ENCODE peak calls at places on chromosome 12, in four cellular contexts. One of them, this sample, is unnamed.

GRCh38 chr12:40056357-40056756 is 49.5 kb downstream of the SLC2A13 start:
- DNase-seq in MCF 10A: no peak
- DNase-seq in cardiac fibroblast: no peak
- DNase-seq in fibroblast of the aortic adventitia: no peak
- DNase-seq in this sample: no peak

GRCh38 chr12:116659771-116660481 is 77.9 kb downstream of the SPRING1 start:
- DNase-seq in MCF 10A: no peak
- DNase-seq in cardiac fibroblast: no peak
- DNase-seq in fibroblast of the aortic adventitia: peak; percentile 79
- DNase-seq in this sample: no peak

GRCh38 chr12:9776795-9777194 is 16.1 kb upstream of the CD69 start:
- DNase-seq in MCF 10A: no peak
- DNase-seq in cardiac fibroblast: no peak
- DNase-seq in fibroblast of the aortic adventitia: no peak
- DNase-seq in this sample: no peak

GRCh38 chr12:12302976-12303375 is 36.1 kb upstream of the LRP6 start:
- DNase-seq in MCF 10A: no peak
- DNase-seq in cardiac fibroblast: no peak
- DNase-seq in fibroblast of the aortic adventitia: no peak
- DNase-seq in this sample: no peak

GRCh38 chr12:118120579-118121363 is 15.2 kb upstream of the PEBP1 start:
- DNase-seq in MCF 10A: peak; percentile 78
- DNase-seq in cardiac fibroblast: peak; percentile 78
- DNase-seq in fibroblast of the aortic adventitia: peak; percentile 71
- DNase-seq in this sample: peak; percentile 85

GRCh38 chr12:57614948-57615500 is 3.8 kb downstream of the ARHGEF25 start:
- DNase-seq in MCF 10A: no peak
- DNase-seq in cardiac fibroblast: no peak
- DNase-seq in fibroblast of the aortic adventitia: no peak
- DNase-seq in this sample: no peak

GRCh38 chr12:118059645-118060275 is 1.2 kb downstream of the WSB2 start:
- DNase-seq in MCF 10A: no peak
- DNase-seq in cardiac fibroblast: peak; percentile 29
- DNase-seq in fibroblast of the aortic adventitia: no peak
- DNase-seq in this sample: no peak

GRCh38 chr12:93090768-93091172 is 161.7 kb upstream of the EEA1 start:
- DNase-seq in MCF 10A: peak; percentile 72
- DNase-seq in cardiac fibroblast: peak; percentile 48
- DNase-seq in fibroblast of the aortic adventitia: peak; percentile 78
- DNase-seq in this sample: peak; percentile 83

GRCh38 chr12:10339441-10339840 is 31.8 kb downstream of the KLRD1 start:
- DNase-seq in MCF 10A: peak; percentile 26
- DNase-seq in cardiac fibroblast: peak; percentile 27
- DNase-seq in fibroblast of the aortic adventitia: peak; percentile 51
- DNase-seq in this sample: peak; percentile 59

GRCh38 chr12:26121841-26122680 is 2.8 kb downstream of the BHLHE41 start:
- DNase-seq in MCF 10A: peak; percentile 8
- DNase-seq in cardiac fibroblast: peak; percentile 34
- DNase-seq in fibroblast of the aortic adventitia: peak; percentile 20
- DNase-seq in this sample: no peak

GRCh38 chr12:88579572-88579940 is 715 bp downstream of the KITLG start:
- DNase-seq in MCF 10A: peak; percentile 50
- DNase-seq in cardiac fibroblast: no peak
- DNase-seq in fibroblast of the aortic adventitia: no peak
- DNase-seq in this sample: peak; percentile 37

GRCh38 chr12:85092814-85093370 is 56.7 kb downstream of the LRRIQ1 start:
- DNase-seq in MCF 10A: no peak
- DNase-seq in cardiac fibroblast: no peak
- DNase-seq in fibroblast of the aortic adventitia: no peak
- DNase-seq in this sample: no peak

GRCh38 chr12:63922446-63922845 is 77.9 kb downstream of the SRGAP1 start:
- DNase-seq in MCF 10A: peak; percentile 50
- DNase-seq in cardiac fibroblast: peak; percentile 64
- DNase-seq in fibroblast of the aortic adventitia: peak; percentile 79
- DNase-seq in this sample: peak; percentile 85

GRCh38 chr12:49301759-49302158 is 6.8 kb downstream of the PRPH start:
- DNase-seq in MCF 10A: no peak
- DNase-seq in cardiac fibroblast: no peak
- DNase-seq in fibroblast of the aortic adventitia: no peak
- DNase-seq in this sample: no peak

GRCh38 chr12:103884316-103884715 is 43.3 kb upstream of the NT5DC3 start:
- DNase-seq in MCF 10A: peak; percentile 40
- DNase-seq in cardiac fibroblast: peak; percentile 85
- DNase-seq in fibroblast of the aortic adventitia: peak; percentile 85
- DNase-seq in this sample: peak; percentile 89

GRCh38 chr12:12461281-12461922 is 101.3 kb downstream of the DUSP16 start:
- DNase-seq in MCF 10A: no peak
- DNase-seq in cardiac fibroblast: no peak
- DNase-seq in fibroblast of the aortic adventitia: no peak
- DNase-seq in this sample: no peak

GRCh38 chr12:104234926-104235499 is 19.4 kb downstream of the TXNRD1 start:
- DNase-seq in MCF 10A: peak; percentile 16
- DNase-seq in cardiac fibroblast: no peak
- DNase-seq in fibroblast of the aortic adventitia: no peak
- DNase-seq in this sample: no peak

GRCh38 chr12:1418144-1418543 is 176.2 kb downstream of the FBXL14 start:
- DNase-seq in MCF 10A: no peak
- DNase-seq in cardiac fibroblast: no peak
- DNase-seq in fibroblast of the aortic adventitia: no peak
- DNase-seq in this sample: no peak

GRCh38 chr12:87008785-87009184 is 752.6 kb upstream of the MGAT4C start:
- DNase-seq in MCF 10A: no peak
- DNase-seq in cardiac fibroblast: no peak
- DNase-seq in fibroblast of the aortic adventitia: no peak
- DNase-seq in this sample: no peak

GRCh38 chr12:57546438-57547365 is at the start of gene DCTN2:
- DNase-seq in MCF 10A: peak; percentile 98
- DNase-seq in cardiac fibroblast: peak; percentile 97
- DNase-seq in fibroblast of the aortic adventitia: peak; percentile 98
- DNase-seq in this sample: peak; percentile 98

GRCh38 chr12:118853634-118854033 is 127.7 kb upstream of the SRRM4 start:
- DNase-seq in MCF 10A: no peak
- DNase-seq in cardiac fibroblast: no peak
- DNase-seq in fibroblast of the aortic adventitia: no peak
- DNase-seq in this sample: no peak

GRCh38 chr12:48996794-48997718 is 2.1 kb downstream of the DDN start:
- DNase-seq in MCF 10A: no peak
- DNase-seq in cardiac fibroblast: peak; percentile 74
- DNase-seq in fibroblast of the aortic adventitia: peak; percentile 55
- DNase-seq in this sample: peak; percentile 79

GRCh38 chr12:114430306-114430705 is 24.4 kb upstream of the TBX5 start:
- DNase-seq in MCF 10A: peak; percentile 38
- DNase-seq in cardiac fibroblast: peak; percentile 88
- DNase-seq in fibroblast of the aortic adventitia: peak; percentile 60
- DNase-seq in this sample: peak; percentile 13

GRCh38 chr12:104974626-104975290 is 11.4 kb upstream of the NOPCHAP1 start:
- DNase-seq in MCF 10A: peak; percentile 71
- DNase-seq in cardiac fibroblast: no peak
- DNase-seq in fibroblast of the aortic adventitia: peak; percentile 37
- DNase-seq in this sample: no peak

GRCh38 chr12:4089147-4089606 is 184.4 kb upstream of the CCND2 start:
- DNase-seq in MCF 10A: no peak
- DNase-seq in cardiac fibroblast: no peak
- DNase-seq in fibroblast of the aortic adventitia: no peak
- DNase-seq in this sample: peak; percentile 51

GRCh38 chr12:103085541-103085940 is 128.1 kb downstream of the ASCL1 start:
- DNase-seq in MCF 10A: no peak
- DNase-seq in cardiac fibroblast: no peak
- DNase-seq in fibroblast of the aortic adventitia: no peak
- DNase-seq in this sample: no peak

GRCh38 chr12:53569174-53569557 is 57.0 kb downstream of the ATF7 start:
- DNase-seq in MCF 10A: no peak
- DNase-seq in cardiac fibroblast: peak; percentile 42
- DNase-seq in fibroblast of the aortic adventitia: peak; percentile 77
- DNase-seq in this sample: peak; percentile 83

GRCh38 chr12:6643569-6644256 is 3.5 kb downstream of the ACRBP start:
- DNase-seq in MCF 10A: no peak
- DNase-seq in cardiac fibroblast: no peak
- DNase-seq in fibroblast of the aortic adventitia: no peak
- DNase-seq in this sample: no peak

GRCh38 chr12:6647083-6647604 is at the start of gene ACRBP:
- DNase-seq in MCF 10A: no peak
- DNase-seq in cardiac fibroblast: peak; percentile 64
- DNase-seq in fibroblast of the aortic adventitia: peak; percentile 50
- DNase-seq in this sample: peak; percentile 52

GRCh38 chr12:6644257-6644596 is 3.0 kb downstream of the ACRBP start:
- DNase-seq in MCF 10A: no peak
- DNase-seq in cardiac fibroblast: no peak
- DNase-seq in fibroblast of the aortic adventitia: no peak
- DNase-seq in this sample: no peak

GRCh38 chr12:6646276-6647082 is 753 bp downstream of the ACRBP start:
- DNase-seq in MCF 10A: no peak
- DNase-seq in cardiac fibroblast: no peak
- DNase-seq in fibroblast of the aortic adventitia: no peak
- DNase-seq in this sample: no peak

DNA sequence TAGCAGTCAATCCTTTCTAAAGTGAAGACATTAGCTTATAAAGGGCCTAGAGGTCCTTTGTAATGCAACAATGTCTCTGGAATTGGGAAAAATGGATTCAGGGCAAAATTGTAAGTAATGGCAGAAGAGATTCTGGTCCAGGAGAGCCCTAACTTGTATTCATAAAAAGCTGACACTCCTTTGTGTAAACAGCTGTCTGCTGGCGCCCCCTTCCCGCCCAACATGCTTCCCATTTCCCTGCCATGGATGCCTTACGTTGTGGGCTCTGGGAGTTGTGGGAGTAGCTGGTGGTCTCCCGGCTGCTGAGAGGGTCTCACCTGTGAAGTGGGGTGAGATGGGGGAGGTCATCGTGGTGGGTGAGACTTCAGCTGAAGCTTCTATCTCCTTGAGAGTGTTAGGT is 2.3 kb downstream of the ACRBP start:
- DNase-seq in MCF 10A: no peak
- DNase-seq in cardiac fibroblast: peak; percentile 13
- DNase-seq in fibroblast of the aortic adventitia: peak; percentile 13
- DNase-seq in this sample: no peak
- TF ChIP-seq CTCF in MCF 10A: no peak
- TF ChIP-seq CTCF in cardiac fibroblast: no peak
- TF ChIP-seq CTCF in fibroblast of the aortic adventitia: peak; percentile 23
- TF ChIP-seq CTCF in this sample: peak; percentile 44

GRCh38 chr12:125184213-125184952 is 119.1 kb downstream of the AACS start:
- DNase-seq in MCF 10A: no peak
- DNase-seq in cardiac fibroblast: no peak
- DNase-seq in fibroblast of the aortic adventitia: no peak
- DNase-seq in this sample: no peak

GRCh38 chr12:125186471-125187147 is 121.4 kb downstream of the AACS start:
- DNase-seq in MCF 10A: no peak
- DNase-seq in cardiac fibroblast: no peak
- DNase-seq in fibroblast of the aortic adventitia: peak; percentile 12
- DNase-seq in this sample: peak; percentile 32

GRCh38 chr12:125185311-125185739 is 120.1 kb downstream of the AACS start:
- DNase-seq in MCF 10A: no peak
- DNase-seq in cardiac fibroblast: no peak
- DNase-seq in fibroblast of the aortic adventitia: no peak
- DNase-seq in this sample: peak; percentile 22

GRCh38 chr12:125187148-125187733 is 122.0 kb downstream of the AACS start:
- DNase-seq in MCF 10A: no peak
- DNase-seq in cardiac fibroblast: no peak
- DNase-seq in fibroblast of the aortic adventitia: peak; percentile 18
- DNase-seq in this sample: no peak

GRCh38 chr12:125185740-125186470 is 120.7 kb downstream of the AACS start:
- DNase-seq in MCF 10A: peak; percentile 77
- DNase-seq in cardiac fibroblast: peak; percentile 78
- DNase-seq in fibroblast of the aortic adventitia: peak; percentile 63
- DNase-seq in this sample: peak; percentile 56
- TF ChIP-seq CTCF in MCF 10A: peak; percentile 52
- TF ChIP-seq CTCF in cardiac fibroblast: no peak
- TF ChIP-seq CTCF in fibroblast of the aortic adventitia: peak; percentile 44
- TF ChIP-seq CTCF in this sample: peak; percentile 15

GRCh38 chr12:124053855-124054254 is 80.8 kb downstream of the ZNF664 start:
- DNase-seq in MCF 10A: no peak
- DNase-seq in cardiac fibroblast: peak; percentile 88
- DNase-seq in fibroblast of the aortic adventitia: peak; percentile 66
- DNase-seq in this sample: peak; percentile 90
- TF ChIP-seq CTCF in MCF 10A: no peak
- TF ChIP-seq CTCF in cardiac fibroblast: peak; percentile 59
- TF ChIP-seq CTCF in fibroblast of the aortic adventitia: peak; percentile 66
- TF ChIP-seq CTCF in this sample: peak; percentile 93

GRCh38 chr12:124322271-124322998 is 27.5 kb downstream of the RFLNA start:
- DNase-seq in MCF 10A: peak; percentile 8
- DNase-seq in cardiac fibroblast: no peak
- DNase-seq in fibroblast of the aortic adventitia: peak; percentile 17
- DNase-seq in this sample: no peak
- TF ChIP-seq CTCF in MCF 10A: no peak
- TF ChIP-seq CTCF in cardiac fibroblast: no peak
- TF ChIP-seq CTCF in fibroblast of the aortic adventitia: no peak
- TF ChIP-seq CTCF in this sample: no peak

DNA sequence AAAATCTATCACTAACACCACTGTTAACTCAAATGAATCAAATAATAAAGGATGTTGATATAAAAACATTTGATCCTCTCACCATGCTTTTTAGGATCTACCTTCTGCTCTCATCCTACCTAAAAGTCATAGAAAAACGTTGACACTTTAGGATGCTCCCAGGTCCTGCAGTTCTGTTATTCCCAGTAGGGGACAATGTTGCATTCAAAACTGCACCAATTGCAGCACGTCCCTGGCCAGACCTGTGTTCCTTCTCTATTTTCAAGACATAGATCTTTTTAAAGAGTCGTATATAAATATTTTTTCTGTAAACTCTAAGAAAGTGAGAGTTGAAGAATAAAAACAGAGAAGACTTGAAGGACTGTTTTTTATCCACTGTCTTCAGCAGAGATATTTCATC is 8.8 kb downstream of the AICDA start:
- DNase-seq in MCF 10A: no peak
- DNase-seq in cardiac fibroblast: no peak
- DNase-seq in fibroblast of the aortic adventitia: no peak
- DNase-seq in this sample: peak; percentile 6
- TF ChIP-seq CTCF in MCF 10A: no peak
- TF ChIP-seq CTCF in cardiac fibroblast: peak; percentile 28
- TF ChIP-seq CTCF in fibroblast of the aortic adventitia: peak; percentile 38
- TF ChIP-seq CTCF in this sample: no peak

This sample was measured in choroid plexus epithelial cell.